ENCODE peak calls at places on chromosome 1, in eight cellular contexts. R is cardiac fibroblast; I is neural crest cell; U is astrocyte; S is CD4-positive, alpha-beta T cell; T is psoas muscle; O is HFFc6; K is A549. X is an unnamed sample.

GRCh38 chr1:26697441-26697977 is 1.7 kb downstream of the ARID1A start:
- DNase-seq in R (no peak), S (no peak), I (no peak), T (no peak), O (no peak), U (no peak), K (no peak), X (no peak)

GRCh38 chr1:85438353-85438752 is 26.6 kb downstream of the DDAH1 start:
- DNase-seq in I (no peak), R (peak), T (no peak), O (no peak), U (no peak), S (no peak), K (no peak), X (no peak)

GRCh38 chr1:26035959-26036755 is 9.8 kb downstream of the SLC30A2 start:
- DNase-seq in R (peak), T (peak), I (peak), S (peak), K (peak), U (no peak), O (peak), X (peak)

GRCh38 chr1:1573843-1574720 is 581 bp downstream of the SSU72 start:
- DNase-seq in T (peak), I (peak), K (peak), U (peak), O (peak), R (peak), S (peak), X (peak)

GRCh38 chr1:231037585-231038517 is 2.2 kb downstream of the FAM89A start:
- DNase-seq in I (no peak), T (no peak), R (no peak), K (no peak), U (peak), S (no peak), O (no peak), X (no peak)

GRCh38 chr1:111542187-111542586 is 38.8 kb upstream of the ADORA3 start:
- DNase-seq in R (no peak), K (no peak), T (no peak), U (no peak), I (no peak), O (no peak), S (no peak), X (no peak)

GRCh38 chr1:182841368-182841988 is 2.3 kb downstream of the DHX9 start:
- DNase-seq in T (no peak), I (no peak), O (peak), R (peak), K (peak), S (no peak), U (peak), X (no peak)

GRCh38 chr1:48560577-48560976 is 88.6 kb upstream of the SPATA6 start:
- DNase-seq in U (no peak), S (no peak), T (no peak), I (no peak), K (no peak), R (no peak), O (no peak), X (no peak)

GRCh38 chr1:199173356-199173755 is 534.5 kb downstream of the PTPRC start:
- DNase-seq in U (peak), S (no peak), O (peak), T (no peak), K (no peak), I (no peak), R (peak), X (no peak)

GRCh38 chr1:174769961-174770549 is 229.7 kb upstream of the CACYBP start:
- DNase-seq in R (peak), U (peak), I (no peak), O (peak), K (peak), T (no peak), S (no peak), X (no peak)

GRCh38 chr1:21906173-21907078 is 30.7 kb downstream of the HSPG2 start:
- DNase-seq in U (no peak), S (no peak), K (no peak), T (peak), I (no peak), R (peak), O (no peak), X (no peak)

GRCh38 chr1:185483647-185484450 is 166.8 kb upstream of the IVNS1ABP start:
- DNase-seq in S (no peak), U (peak), O (peak), R (peak), T (no peak), K (peak), I (no peak), X (no peak)

GRCh38 chr1:245079021-245079609 is 75.7 kb upstream of the KIF26B start:
- DNase-seq in O (peak), T (no peak), K (peak), U (peak), R (peak), S (no peak), I (no peak), X (peak)

GRCh38 chr1:17010601-17011438 is 908 bp downstream of the ATP13A2 start:
- DNase-seq in R (peak), O (peak), T (peak), I (no peak), K (no peak), U (no peak), S (no peak), X (peak)

GRCh38 chr1:160209041-160209655 is 4.0 kb downstream of the PEA15 start:
- DNase-seq in I (no peak), S (no peak), T (no peak), U (no peak), K (no peak), R (no peak), O (no peak), X (no peak)

GRCh38 chr1:100928128-100928527 is 32.2 kb downstream of the SLC30A7 start:
- DNase-seq in T (no peak), O (no peak), R (no peak), K (no peak), I (no peak), S (no peak), U (no peak), X (no peak)
- TF ChIP-seq CTCF in T (no peak), O (peak), R (no peak), K (no peak), I (peak), S (no peak), U (no peak), X (no peak)

GRCh38 chr1:208088319-208088718 is 155.9 kb downstream of the PLXNA2 start:
- DNase-seq in U (peak), R (no peak), I (no peak), T (no peak), K (no peak), S (no peak), O (no peak), X (no peak)
- TF ChIP-seq CTCF in U (no peak), R (no peak), I (no peak), T (no peak), K (no peak), S (no peak), O (no peak), X (no peak)

GRCh38 chr1:116569776-116570357 is 959 bp downstream of the CD58 start:
- DNase-seq in S (peak), K (no peak), O (no peak), I (no peak), U (peak), R (peak), T (peak), X (no peak)

GRCh38 chr1:116568925-116569490 is 1.8 kb downstream of the CD58 start:
- DNase-seq in I (no peak), S (no peak), T (no peak), R (no peak), K (no peak), U (no peak), O (no peak), X (no peak)

GRCh38 chr1:116571215-116571919 is 541 bp upstream of the CD58 start:
- DNase-seq in T (no peak), I (no peak), K (no peak), S (no peak), U (no peak), R (no peak), O (no peak), X (peak)

GRCh38 chr1:116572079-116572478 is 1.3 kb upstream of the CD58 start:
- DNase-seq in O (no peak), S (no peak), R (no peak), I (no peak), T (no peak), U (no peak), K (no peak), X (no peak)

DNA sequence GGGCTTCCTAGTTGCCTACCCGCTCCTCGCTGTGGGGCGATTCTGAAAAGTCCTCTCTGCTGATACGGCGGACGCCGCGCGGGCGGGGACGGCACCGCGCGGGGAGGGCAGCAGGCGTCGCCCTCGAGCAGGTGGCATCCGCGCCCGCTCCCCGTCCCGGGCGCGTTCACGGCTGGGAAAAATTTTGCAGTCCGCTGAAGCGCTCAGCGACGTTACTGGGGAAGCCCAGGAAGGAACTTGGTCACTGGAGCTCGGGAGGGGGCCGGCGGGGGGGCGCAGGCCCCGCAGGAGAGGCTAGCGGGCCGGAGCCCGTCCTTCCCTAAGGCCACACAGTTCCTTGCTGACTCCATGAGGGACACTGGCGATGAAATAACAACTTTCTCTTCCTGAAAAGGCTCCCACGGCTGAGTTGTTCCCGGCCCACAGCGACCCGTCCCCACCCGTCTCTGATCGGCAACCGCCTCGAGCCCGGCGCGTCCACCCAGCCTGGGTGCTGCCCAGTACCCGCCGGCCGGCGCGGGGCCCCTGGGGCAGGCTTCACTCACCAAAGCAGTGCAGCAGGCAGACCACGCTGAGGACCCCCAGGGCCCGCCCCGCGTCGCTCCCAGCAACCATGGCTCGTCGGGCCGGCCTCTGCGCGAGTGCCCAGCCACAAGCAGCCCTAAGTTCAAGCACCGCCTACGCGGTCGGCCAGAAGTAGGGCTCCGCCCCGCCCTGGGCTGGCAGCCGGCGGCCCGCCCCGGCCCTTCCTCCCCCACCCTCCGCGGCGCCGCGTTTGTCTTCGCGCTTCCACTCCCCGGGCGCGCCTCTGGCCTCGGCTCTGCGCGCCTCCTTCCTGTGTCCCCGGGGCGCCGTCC is at the start of gene CD58:
- DNase-seq in T (peak), R (peak), O (peak), I (peak), S (peak), U (peak), K (peak), X (peak)
- TF ChIP-seq CTCF in T (peak), R (peak), O (peak), I (peak), S (peak), U (peak), K (peak), X (peak)

GRCh38 chr1:178028973-178029481 is 59.2 kb upstream of the SEC16B start:
- DNase-seq in I (no peak), O (no peak), R (no peak), S (no peak), T (no peak), U (no peak), K (no peak), X (no peak)

GRCh38 chr1:178033019-178033418 is 60.9 kb upstream of the RASAL2 start:
- DNase-seq in U (no peak), S (no peak), O (no peak), R (no peak), K (no peak), T (no peak), I (no peak), X (no peak)

GRCh38 chr1:178034676-178035075 is 59.2 kb upstream of the RASAL2 start:
- DNase-seq in S (no peak), R (no peak), O (no peak), U (no peak), I (no peak), T (no peak), K (no peak), X (no peak)

GRCh38 chr1:178030452-178030851 is 60.6 kb upstream of the SEC16B start:
- DNase-seq in T (peak), K (no peak), I (no peak), U (no peak), S (no peak), O (no peak), R (no peak), X (no peak)

GRCh38 chr1:178031856-178032320 is 62.0 kb upstream of the RASAL2 start:
- DNase-seq in O (peak), S (no peak), K (peak), U (peak), R (peak), I (peak), T (peak), X (peak)
- TF ChIP-seq CTCF in O (peak), S (peak), K (peak), U (peak), R (peak), I (peak), T (peak), X (peak)

DNA sequence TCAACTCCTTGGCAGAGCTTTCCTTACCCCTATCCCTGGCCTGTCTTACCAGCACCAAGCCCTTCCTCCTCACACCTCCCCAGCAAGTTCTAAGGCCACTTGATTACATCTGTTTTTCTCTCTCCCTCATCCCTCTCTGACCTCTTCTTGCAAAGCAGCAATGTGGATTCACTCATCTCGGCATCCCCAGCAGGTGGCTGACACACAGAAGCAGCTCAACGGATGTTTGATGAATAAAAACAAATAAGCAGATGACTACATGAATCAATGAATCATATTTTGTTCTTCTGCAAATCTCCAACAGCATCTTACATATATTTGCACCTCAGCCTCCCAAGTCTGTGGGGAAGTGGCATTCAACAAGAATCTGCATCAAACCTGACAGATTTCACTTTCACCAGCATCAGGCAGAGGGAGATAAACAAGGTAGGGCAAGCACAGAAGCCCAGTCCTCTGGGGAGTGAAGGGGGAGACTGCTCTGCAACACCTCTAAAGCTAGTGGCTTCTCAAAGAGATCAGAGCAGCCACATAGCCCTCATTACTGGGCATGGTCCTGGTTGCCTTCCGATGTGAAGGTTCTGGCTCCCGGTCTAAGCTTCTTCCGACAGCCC is 34.0 kb downstream of the CAPN8 start:
- DNase-seq in I (no peak), T (no peak), U (peak), K (peak), R (no peak), O (no peak), S (no peak), X (no peak)
- TF ChIP-seq CTCF in I (no peak), T (no peak), U (peak), K (no peak), R (no peak), O (no peak), S (no peak), X (no peak)

DNA sequence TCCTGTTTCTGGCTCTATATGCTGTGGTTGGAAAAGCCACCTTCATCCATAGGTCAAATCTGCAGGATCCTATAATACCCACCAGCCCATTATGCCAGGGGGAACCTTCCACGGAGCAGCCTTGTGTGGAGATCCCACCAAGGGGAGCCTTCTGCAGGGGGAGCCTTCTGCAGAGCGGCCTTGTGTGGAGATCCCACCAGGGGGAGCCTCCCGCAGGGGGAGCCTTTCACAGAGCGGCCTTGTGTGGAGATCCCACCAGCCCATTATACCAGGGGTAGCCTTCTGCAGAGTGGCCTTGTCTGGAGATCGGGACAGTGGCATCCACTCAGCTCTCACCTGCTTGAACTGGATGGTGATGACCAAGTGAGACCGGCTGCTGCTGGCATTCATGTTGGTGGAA is 85.3 kb downstream of the SCCPDH start:
- DNase-seq in S (no peak), K (no peak), T (no peak), I (no peak), U (no peak), R (no peak), O (no peak), X (no peak)
- TF ChIP-seq CTCF in S (no peak), K (no peak), T (no peak), I (no peak), U (no peak), R (no peak), O (peak), X (no peak)

GRCh38 chr1:33430751-33431593 is at the start of gene PHC2:
- DNase-seq in T (peak), U (peak), O (peak), K (peak), I (peak), R (peak), S (peak), X (peak)
- TF ChIP-seq CTCF in T (peak), U (no peak), O (peak), K (no peak), I (peak), R (peak), S (no peak), X (peak)

GRCh38 chr1:209899948-209900347 is 38.1 kb upstream of the SYT14 start:
- DNase-seq in I (no peak), U (no peak), K (no peak), O (no peak), T (no peak), S (no peak), R (no peak), X (peak)
- TF ChIP-seq CTCF in I (peak), U (peak), K (peak), O (peak), T (no peak), S (no peak), R (peak), X (peak)

X was measured in endothelial cell.